ENCODE peak calls at places on chromosomes 5 and 9, in six cellular contexts. Z is psoas muscle; E is cardiac muscle cell; A is lower lobe of right lung; J is CD8-positive, alpha-beta memory T cell; F is H9. P is an unnamed sample. For H3K27me3, the result is how much of the 10 kb centered on the place peaks cover.

GRCh38 chr9:130607640-130608420 is 28.5 kb downstream of the FUBP3 start:
- DNase-seq in E (no peak), A (no peak), F (no peak), Z (no peak), J (no peak), P (no peak)

GRCh38 chr5:65672787-65673186 is 48.0 kb downstream of the SHLD3 start:
- DNase-seq in Z (no peak), F (no peak), A (no peak), J (no peak), E (no peak), P (no peak)

GRCh38 chr5:32780508-32780919 is 69.4 kb downstream of the NPR3 start:
- DNase-seq in A (no peak), F (no peak), E (no peak), Z (no peak), J (no peak), P (no peak)

GRCh38 chr9:4939118-4939561 is 45.9 kb upstream of the JAK2 start:
- DNase-seq in F (no peak), Z (no peak), A (no peak), E (no peak), J (no peak), P (no peak)

GRCh38 chr5:136364307-136364706 is 1.0 kb downstream of the TRPC7 start:
- DNase-seq in A (no peak), J (no peak), F (no peak), E (no peak), Z (no peak), P (no peak)

GRCh38 chr5:43560128-43560527 is 3.3 kb upstream of the PAIP1 start:
- DNase-seq in Z (no peak), A (no peak), E (no peak), J (no peak), F (no peak), P (no peak)

GRCh38 chr5:69493235-69493925 is 790 bp downstream of the OCLN start:
- DNase-seq in E (peak), J (no peak), A (peak), Z (no peak), F (peak), P (no peak)

GRCh38 chr9:135566552-135566951 is 5.0 kb downstream of the PAEP start:
- DNase-seq in F (no peak), A (no peak), J (no peak), Z (no peak), E (no peak), P (no peak)

GRCh38 chr5:142942901-142943300 is 172.7 kb downstream of the ARHGAP26 start:
- DNase-seq in Z (no peak), F (no peak), J (no peak), A (no peak), E (no peak), P (no peak)

GRCh38 chr5:10735569-10736255 is 25.3 kb downstream of the DAP start:
- DNase-seq in E (peak), Z (no peak), F (no peak), J (no peak), A (no peak), P (no peak)

GRCh38 chr9:94780516-94780950 is 54.0 kb downstream of the AOPEP start:
- DNase-seq in F (no peak), A (no peak), Z (no peak), E (peak), J (no peak), P (peak)

GRCh38 chr9:92738661-92739081 is 26.0 kb downstream of the BICD2 start:
- DNase-seq in J (no peak), Z (no peak), E (no peak), A (no peak), F (no peak), P (no peak)

GRCh38 chr9:38227656-38228055 is 158.6 kb upstream of the SHB start:
- DNase-seq in A (no peak), F (no peak), Z (no peak), J (peak), E (no peak), P (no peak)

GRCh38 chr9:136714096-136714875 is 1.9 kb downstream of the DIPK1B start:
- DNase-seq in E (no peak), F (no peak), J (no peak), Z (peak), A (no peak), P (peak)
- H3K27ac ChIP-seq in E (no peak), F (no peak), J (no peak), Z (peak), A (peak), P (peak)

DNA sequence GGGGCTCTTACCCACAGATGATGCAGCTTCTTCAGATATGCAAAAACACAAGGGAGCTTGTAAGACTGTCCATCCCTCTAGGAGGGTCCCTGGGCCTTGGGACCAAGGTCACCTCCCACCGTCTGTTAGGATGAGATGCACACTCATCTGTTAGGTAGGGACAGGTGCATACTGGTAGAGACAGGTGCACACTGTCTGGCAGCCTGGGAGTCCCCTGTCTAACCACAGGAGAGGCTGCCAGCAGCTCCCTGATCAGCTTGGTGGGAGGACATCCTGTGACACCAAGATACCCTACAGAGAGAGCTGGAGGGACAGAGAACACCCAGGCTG is 13.2 kb downstream of the TSPAN17 start:
- DNase-seq in F (no peak), E (no peak), J (no peak), Z (no peak), A (no peak), P (no peak)
- H3K27me3 ChIP-seq in F (under half), E (under half), J (under half), Z (under half), A (under half), P (under half)

DNA sequence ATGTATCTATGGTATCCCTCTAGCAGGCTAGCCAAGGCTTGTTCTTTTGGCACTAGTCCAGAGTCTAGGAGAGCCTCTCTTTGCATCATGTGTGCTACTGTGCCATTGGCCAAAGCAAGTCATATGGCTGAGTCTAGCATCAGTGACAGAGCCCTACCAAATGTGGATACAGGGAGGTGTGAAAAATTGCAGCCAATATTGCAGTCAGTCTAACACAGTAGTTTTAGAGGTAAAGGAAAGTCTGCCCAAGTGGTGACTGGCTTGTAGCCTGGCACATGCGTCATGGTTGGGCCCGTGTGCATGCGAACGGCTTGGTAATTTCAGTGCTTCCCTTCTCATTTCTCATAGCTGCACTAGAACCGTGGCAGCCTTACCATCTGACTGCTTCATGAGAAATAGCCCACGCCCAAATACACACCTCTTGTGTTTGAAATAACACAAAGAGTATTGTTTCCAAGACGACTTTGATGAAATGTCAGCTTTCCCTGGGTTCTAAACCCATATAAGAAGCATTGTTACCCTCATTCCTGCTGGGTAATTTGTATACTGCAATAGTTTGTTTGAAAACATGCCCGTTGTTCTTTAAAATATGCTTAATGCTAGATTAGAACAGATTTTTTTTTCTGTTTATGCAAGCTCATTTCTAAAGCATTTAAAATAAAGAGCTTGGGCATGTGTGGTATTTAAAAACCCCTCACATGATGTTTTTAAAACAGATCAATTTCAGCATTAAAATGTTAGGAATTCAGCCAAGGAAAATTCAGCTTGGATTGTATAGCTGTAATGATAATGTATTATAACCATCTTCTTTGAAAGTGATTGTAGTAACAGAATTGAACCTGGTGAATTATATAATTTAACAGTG is 113.2 kb downstream of the TLE4 start:
- DNase-seq in J (no peak), Z (no peak), A (no peak), F (no peak), E (no peak), P (no peak)
- H3K27ac ChIP-seq in J (no peak), Z (no peak), A (no peak), F (no peak), E (no peak), P (no peak)

GRCh38 chr5:139833525-139833924 is 37.9 kb downstream of the PSD2 start:
- DNase-seq in F (no peak), J (no peak), A (no peak), E (no peak), Z (no peak), P (no peak)

GRCh38 chr5:139823757-139824355 is 28.2 kb downstream of the PSD2 start:
- DNase-seq in J (no peak), A (no peak), Z (peak), F (no peak), E (peak), P (no peak)

GRCh38 chr5:139828207-139828895 is 32.7 kb downstream of the PSD2 start:
- DNase-seq in F (no peak), Z (no peak), A (no peak), J (no peak), E (no peak), P (no peak)

GRCh38 chr5:139831624-139832023 is 36.0 kb downstream of the PSD2 start:
- DNase-seq in E (no peak), Z (no peak), J (no peak), F (no peak), A (no peak), P (no peak)

DNA sequence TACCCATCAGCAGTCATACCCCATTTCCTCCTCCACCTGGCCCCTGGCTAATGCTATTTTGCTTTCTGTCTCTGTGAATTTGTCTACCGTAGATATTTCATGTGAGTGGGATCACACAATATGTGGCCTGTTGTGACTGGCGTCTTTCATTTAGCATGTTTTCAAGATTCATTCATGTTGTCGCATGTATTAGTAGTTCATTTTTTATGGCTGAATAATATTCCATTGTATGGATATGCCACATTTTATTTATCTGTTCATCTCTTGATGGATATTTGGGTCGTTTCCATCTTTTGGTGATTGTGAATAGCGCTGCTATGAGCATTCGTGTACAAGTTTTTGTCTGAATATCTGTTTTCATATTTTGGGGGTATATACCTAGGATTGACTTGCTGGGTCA is 33.9 kb downstream of the PSD2 start:
- DNase-seq in A (no peak), Z (no peak), J (no peak), F (no peak), E (no peak), P (no peak)
- H3K27me3 ChIP-seq in A (under half), Z (under half), J (under half), F (under half), E (under half), P (under half)

DNA sequence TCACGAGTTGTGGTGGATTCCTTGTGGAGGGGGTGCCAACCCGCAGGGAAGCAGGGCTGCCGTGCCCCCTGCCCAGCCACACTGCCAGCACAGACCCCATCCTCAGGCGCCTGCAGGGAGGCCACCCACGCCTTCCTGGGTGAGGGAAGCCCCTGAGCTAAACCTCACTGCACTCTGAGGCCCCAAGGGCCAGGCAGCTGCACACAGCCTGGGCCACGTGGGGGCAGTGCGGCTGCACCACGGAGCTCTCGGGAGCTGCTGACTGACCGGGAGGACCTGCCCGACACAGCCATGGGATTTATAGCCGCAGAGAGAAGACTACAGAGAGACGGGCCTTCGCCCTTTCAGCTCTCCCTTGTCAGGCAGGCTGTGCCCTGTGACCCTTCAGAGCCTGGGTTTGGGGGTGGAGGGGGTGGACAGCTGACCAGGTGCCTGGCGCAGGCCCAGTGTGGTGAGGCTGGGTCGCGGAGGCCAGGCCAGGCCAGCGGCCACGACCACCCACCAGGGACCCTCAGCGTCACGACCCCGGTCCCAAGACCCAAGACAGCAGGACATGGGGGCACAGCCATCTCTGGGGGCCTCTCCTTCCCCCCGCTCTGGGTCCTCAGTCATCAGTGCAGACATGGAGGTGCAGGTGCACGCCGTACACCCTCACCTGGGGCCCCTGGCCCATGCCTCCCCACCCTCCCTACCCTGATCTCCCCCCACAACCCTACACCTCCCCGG is 4.3 kb upstream of the AHRR start:
- DNase-seq in J (no peak), A (no peak), Z (no peak), E (peak), F (peak), P (no peak)
- H3K27ac ChIP-seq in J (no peak), A (no peak), Z (no peak), E (no peak), F (no peak), P (no peak)

P was measured in left ventricle myocardium inferior.